ENCODE peak calls at places on chromosome 11, in four cellular contexts. T is adrenal gland, I is dorsolateral prefrontal cortex, P is T-cell. L is an unnamed sample.

GRCh38 chr11:60866911-60867870 is at the start of gene ZP1:
- DNase-seq in I (no peak), P (no peak), T (no peak), L (no peak)

GRCh38 chr11:61507962-61508824 is at the start of gene LRRC10B:
- DNase-seq in P (no peak), T (no peak), I (no peak), L (no peak)

GRCh38 chr11:120035756-120036155 is 102.2 kb downstream of the TRIM29 start:
- DNase-seq in P (no peak), I (no peak), T (no peak), L (no peak)

GRCh38 chr11:69442012-69442806 is 39.3 kb upstream of the LINC01488 start:
- DNase-seq in I (no peak), T (no peak), P (no peak), L (no peak)

GRCh38 chr11:23725752-23726151 is 771.1 kb upstream of the LUZP2 start:
- DNase-seq in P (no peak), T (no peak), I (no peak), L (no peak)

GRCh38 chr11:9574806-9575530 is 1.5 kb downstream of the WEE1 start:
- DNase-seq in P (no peak), T (peak; percentile 74), I (no peak), L (peak; percentile 8)

GRCh38 chr11:66340596-66341501 is 4.1 kb downstream of the BRMS1 start:
- DNase-seq in T (no peak), I (no peak), P (no peak), L (no peak)

GRCh38 chr11:10450451-10451398 is 4.3 kb upstream of the AMPD3 start:
- DNase-seq in P (peak; percentile 35), T (peak; percentile 71), I (no peak), L (peak; percentile 35)

GRCh38 chr11:119284344-119285157 is 32.4 kb downstream of the MCAM start:
- DNase-seq in T (no peak), P (no peak), I (no peak), L (no peak)

GRCh38 chr11:86116386-86116726 is 47.5 kb upstream of the PICALM start:
- DNase-seq in T (no peak), P (no peak), I (no peak), L (no peak)

GRCh38 chr11:117295438-117296137 is 4.4 kb downstream of the BACE1-AS start:
- DNase-seq in T (no peak), I (peak; percentile 81), P (no peak), L (no peak)

GRCh38 chr11:112392860-112393259 is 132.2 kb upstream of the PLET1 start:
- DNase-seq in I (no peak), P (no peak), T (no peak), L (no peak)

GRCh38 chr11:88035271-88035670 is 140.0 kb downstream of the RAB38 start:
- DNase-seq in T (no peak), I (no peak), P (no peak), L (no peak)

GRCh38 chr11:37946155-37946766 is 1348.2 kb upstream of the RAG2 start:
- DNase-seq in T (peak; percentile 52), I (no peak), P (no peak), L (no peak)

GRCh38 chr11:122756417-122756816 is 81.9 kb upstream of the CRTAM start:
- DNase-seq in T (peak; percentile 34), I (no peak), P (peak; percentile 52), L (peak; percentile 42)

GRCh38 chr11:27392715-27393114 is 29.7 kb upstream of the CCDC34 start:
- DNase-seq in P (no peak), T (no peak), I (no peak), L (no peak)

GRCh38 chr11:13152736-13153541 is 124.7 kb upstream of the BMAL1 start:
- DNase-seq in T (no peak), P (no peak), I (no peak), L (no peak)

GRCh38 chr11:2099523-2100316 is 39.5 kb downstream of the IGF2 start:
- DNase-seq in P (no peak), T (no peak), I (no peak), L (no peak)

GRCh38 chr11:113705871-113706654 is at the start of gene TMPRSS5:
- DNase-seq in I (peak; percentile 93), P (no peak), T (no peak), L (no peak)

GRCh38 chr11:87778341-87778740 is 396.9 kb downstream of the RAB38 start:
- DNase-seq in T (peak; percentile 39), P (no peak), I (no peak), L (no peak)

GRCh38 chr11:116855413-116855812 is 18.0 kb upstream of the APOA1 start:
- DNase-seq in T (no peak), P (no peak), I (no peak), L (no peak)

GRCh38 chr11:63620928-63621539 is 6.8 kb upstream of the PLAAT3 start:
- DNase-seq in T (no peak), P (no peak), I (no peak), L (no peak)

GRCh38 chr11:1782831-1783724 is 19.4 kb upstream of the CTSD start:
- DNase-seq in T (peak; percentile 55), I (peak; percentile 14), P (no peak), L (no peak)

GRCh38 chr11:116412118-116412889 is 360.5 kb downstream of the BUD13 start:
- DNase-seq in P (no peak), I (no peak), T (no peak), L (no peak)

GRCh38 chr11:95084509-95084908 is 5.1 kb upstream of the ENDOD1 start:
- DNase-seq in I (no peak), T (no peak), P (no peak), L (no peak)

GRCh38 chr11:121936781-121937447 is 179.1 kb downstream of the BLID start:
- DNase-seq in T (no peak), I (no peak), P (no peak), L (no peak)

GRCh38 chr11:73321342-73322110 is 13.4 kb downstream of the ARHGEF17 start:
- DNase-seq in P (no peak), T (no peak), I (no peak), L (no peak)

GRCh38 chr11:5684627-5685362 is at the start of gene TRIM5:
- DNase-seq in P (peak; percentile 63), T (peak; percentile 93), I (peak; percentile 50), L (peak; percentile 72)

GRCh38 chr11:44094260-44094868 is 1.1 kb upstream of the EXT2 start:
- DNase-seq in I (peak; percentile 79), P (peak; percentile 22), T (peak; percentile 93), L (peak; percentile 49)

GRCh38 chr11:124475265-124475664 is 29.8 kb upstream of the OR8B8 start:
- DNase-seq in P (no peak), T (no peak), I (no peak), L (no peak)

GRCh38 chr11:95429376-95429907 is 198.4 kb upstream of the SESN3 start:
- DNase-seq in P (no peak), T (no peak), I (no peak), L (no peak)

GRCh38 chr11:109697140-109697843 is 275.3 kb downstream of the C11orf87 start:
- DNase-seq in T (peak; percentile 32), I (no peak), P (no peak), L (peak; percentile 27)

L was measured in T-helper 1 cell.